ENCODE peak calls at places on chromosomes 16 and 17, in four cellular contexts. C is H1, A is ovary, J is tibial nerve. Z is an unnamed sample.

GRCh38 chr16:3671424-3671823 is 16.9 kb downstream of the DNASE1 start:
- DNase-seq in C (no peak), A (no peak), J (no peak), Z (no peak)

GRCh38 chr16:66705790-66706505 is 9.4 kb upstream of the CMTM4 start:
- DNase-seq in C (no peak), A (no peak), J (peak; percentile 31), Z (no peak)

GRCh38 chr16:72099377-72099818 is 5.8 kb downstream of the DHX38 start:
- DNase-seq in C (peak; percentile 77), A (no peak), J (no peak), Z (no peak)

GRCh38 chr16:57643902-57644301 is 15.5 kb downstream of the ADGRG1 start:
- DNase-seq in C (no peak), A (no peak), J (no peak), Z (no peak)

GRCh38 chr17:50087912-50088405 is 7.2 kb upstream of the PDK2 start:
- DNase-seq in C (no peak), A (no peak), J (no peak), Z (no peak)

GRCh38 chr16:460787-461186 is 35.3 kb downstream of the RAB11FIP3 start:
- DNase-seq in C (no peak), A (no peak), J (no peak), Z (no peak)

GRCh38 chr16:46972429-46972970 is 974 bp downstream of the DNAJA2 start:
- DNase-seq in C (no peak), A (no peak), J (no peak), Z (no peak)

GRCh38 chr17:77480509-77481215 is 339.9 kb downstream of the SEC14L1 start:
- DNase-seq in C (no peak), A (no peak), J (no peak), Z (no peak)

GRCh38 chr17:52128721-52129120 is 29.8 kb downstream of the CA10 start:
- DNase-seq in C (no peak), A (no peak), J (no peak), Z (no peak)

GRCh38 chr17:81871387-81872120 is 417 bp upstream of the ARHGDIA start:
- DNase-seq in C (peak; percentile 93), A (peak; percentile 96), J (peak; percentile 92), Z (peak; percentile 98)
- TF ChIP-seq POLR2A in C (no peak), A (peak; percentile 98), J (peak; percentile 97), Z (peak; percentile 98)

DNA sequence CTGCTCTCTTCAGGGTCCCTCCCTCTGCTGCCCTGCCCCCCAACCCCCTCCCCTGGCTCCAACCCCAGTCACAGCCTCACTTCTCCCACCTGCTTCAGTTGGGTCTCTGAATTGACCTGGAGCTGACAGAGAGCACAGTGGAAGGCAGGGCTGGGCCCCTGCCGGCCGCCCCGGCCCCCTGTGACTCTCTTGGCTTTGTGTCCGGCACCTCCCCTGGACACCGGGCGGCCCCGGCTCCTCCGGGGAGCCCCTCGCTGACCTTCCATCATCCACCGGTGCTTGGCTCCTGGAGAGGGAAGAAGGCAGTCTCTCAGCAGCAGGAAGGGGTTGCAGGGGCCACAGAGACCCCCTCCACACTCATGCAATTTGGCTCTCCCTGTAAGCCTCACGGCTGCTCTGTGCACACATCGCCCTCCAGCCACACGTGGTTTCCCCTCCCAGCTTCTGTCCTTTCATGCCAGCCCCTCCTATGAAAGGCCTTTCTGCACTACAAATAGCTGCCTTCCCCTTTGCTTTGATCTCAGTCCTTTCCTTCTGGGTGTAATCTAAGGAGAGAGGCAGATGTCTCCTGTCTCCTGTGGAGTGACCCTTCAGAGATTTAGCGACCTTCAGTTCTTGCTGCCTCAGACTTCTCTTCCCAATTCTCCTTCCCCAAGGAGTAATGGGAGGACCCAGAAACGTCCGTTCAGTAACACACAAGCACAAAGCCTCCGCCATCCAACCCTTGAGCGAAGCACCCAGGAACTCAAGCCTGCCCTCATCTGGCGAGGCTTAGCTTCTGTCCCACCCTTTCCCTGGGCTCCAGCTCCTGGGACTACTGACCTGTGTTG is 8.3 kb downstream of the NKIRAS2 start:
- DNase-seq in C (peak; percentile 77), A (no peak), J (no peak), Z (no peak)
- TF ChIP-seq CTCF in C (peak; percentile 65), A (no peak), J (no peak), Z (no peak)

DNA sequence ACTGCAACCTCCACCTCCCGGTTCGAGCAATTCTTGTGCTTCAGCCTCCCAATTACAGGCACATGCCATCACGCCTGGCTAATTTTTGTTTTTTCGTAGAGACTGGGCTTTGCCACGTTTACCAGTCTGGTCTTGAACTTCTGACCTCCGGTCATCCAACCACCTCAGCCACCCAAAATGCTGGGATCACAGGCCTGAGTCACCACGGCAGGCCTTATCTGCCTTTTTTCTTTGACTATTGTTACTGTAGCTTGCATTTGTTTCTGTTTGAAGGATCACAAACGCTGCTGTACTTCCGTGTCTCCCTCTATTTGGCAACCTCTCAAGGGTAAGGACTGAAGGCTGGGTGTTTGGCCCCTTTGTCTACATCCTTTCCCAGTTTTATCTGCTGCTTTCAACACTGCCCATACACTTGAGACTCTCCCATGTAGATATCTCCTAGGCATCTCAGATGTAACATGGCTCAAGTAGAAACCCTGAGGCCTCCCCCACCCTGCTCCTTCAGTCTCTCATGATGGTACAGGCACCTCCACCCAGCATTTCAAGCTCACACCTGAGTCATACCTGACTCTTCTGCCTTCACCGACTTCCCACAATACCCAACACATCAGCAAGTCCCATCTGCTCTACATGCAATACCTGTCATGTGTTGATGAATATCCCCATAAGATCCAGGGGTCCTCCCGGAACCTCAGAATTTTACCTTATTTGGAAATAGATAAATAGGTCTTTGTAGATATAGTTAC is 219.0 kb downstream of the CPPED1 start:
- DNase-seq in C (no peak), A (no peak), J (no peak), Z (no peak)
- TF ChIP-seq EP300 in C (no peak), A (no peak), J (no peak), Z (no peak)

DNA sequence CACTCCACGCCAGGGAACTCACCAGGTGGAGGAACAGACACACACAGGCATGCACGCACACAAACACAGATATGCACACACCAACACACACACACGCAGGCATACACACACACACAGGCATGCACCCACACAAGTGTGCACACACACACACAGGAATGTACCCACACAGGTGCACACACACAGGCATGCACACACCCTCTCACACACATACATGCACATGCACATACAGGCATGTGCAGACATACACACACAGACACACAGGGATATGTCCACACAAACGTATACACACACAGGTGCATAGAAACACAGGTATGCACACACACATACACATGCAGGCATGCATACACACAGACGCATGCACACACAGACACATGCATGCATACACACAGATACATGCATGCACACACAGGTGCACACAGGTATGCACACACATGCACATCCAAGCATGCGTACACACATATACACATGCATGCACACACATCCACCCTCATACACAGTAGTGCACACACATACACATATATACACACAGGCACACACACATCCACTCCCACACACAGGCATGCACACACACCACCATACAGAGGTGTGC is 39.2 kb downstream of the COTL1 start:
- DNase-seq in C (no peak), A (no peak), J (no peak), Z (no peak)
- TF ChIP-seq POLR2A in C (no peak), A (no peak), J (no peak), Z (no peak)

GRCh38 chr16:14307059-14307531 is 236.0 kb downstream of the MRTFB start:
- DNase-seq in C (no peak), A (no peak), J (no peak), Z (no peak)

GRCh38 chr16:14309001-14309886 is 238.1 kb downstream of the MRTFB start:
- DNase-seq in C (no peak), A (no peak), J (no peak), Z (no peak)

GRCh38 chr16:14307623-14308356 is 236.7 kb downstream of the MRTFB start:
- DNase-seq in C (no peak), A (no peak), J (no peak), Z (no peak)

GRCh38 chr16:14309906-14310305 is 238.8 kb downstream of the MRTFB start:
- DNase-seq in C (no peak), A (no peak), J (no peak), Z (no peak)

DNA sequence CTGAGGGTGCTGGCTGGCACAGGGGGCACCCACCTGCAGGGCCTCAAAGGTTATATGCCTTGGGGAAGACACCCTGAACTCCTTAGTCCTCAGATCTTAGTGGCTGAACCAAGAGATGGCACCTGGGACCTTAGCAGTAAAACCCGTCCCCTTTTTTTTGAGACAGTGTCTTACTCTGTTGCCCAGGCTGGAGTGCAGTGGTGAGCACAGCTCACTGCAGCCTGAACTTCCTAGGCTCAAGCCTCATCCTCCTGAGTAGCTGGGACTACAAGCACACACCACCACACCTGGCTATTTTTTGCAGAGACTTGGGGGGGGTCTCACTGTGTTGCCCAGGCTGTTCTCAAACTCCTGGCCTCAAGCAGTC is 237.2 kb downstream of the MRTFB start:
- DNase-seq in C (no peak), A (no peak), J (no peak), Z (no peak)
- TF ChIP-seq CTCF in C (no peak), A (no peak), J (no peak), Z (no peak)

GRCh38 chr16:23965137-23965733 is 129.5 kb downstream of the PRKCB start:
- DNase-seq in C (no peak), A (no peak), J (no peak), Z (no peak)

GRCh38 chr16:23967775-23968571 is 132.2 kb downstream of the PRKCB start:
- DNase-seq in C (no peak), A (no peak), J (no peak), Z (no peak)

GRCh38 chr16:23966577-23966976 is 130.8 kb downstream of the PRKCB start:
- DNase-seq in C (no peak), A (no peak), J (no peak), Z (no peak)

GRCh38 chr16:23967018-23967417 is 131.2 kb downstream of the PRKCB start:
- DNase-seq in C (no peak), A (peak; percentile 27), J (no peak), Z (no peak)

DNA sequence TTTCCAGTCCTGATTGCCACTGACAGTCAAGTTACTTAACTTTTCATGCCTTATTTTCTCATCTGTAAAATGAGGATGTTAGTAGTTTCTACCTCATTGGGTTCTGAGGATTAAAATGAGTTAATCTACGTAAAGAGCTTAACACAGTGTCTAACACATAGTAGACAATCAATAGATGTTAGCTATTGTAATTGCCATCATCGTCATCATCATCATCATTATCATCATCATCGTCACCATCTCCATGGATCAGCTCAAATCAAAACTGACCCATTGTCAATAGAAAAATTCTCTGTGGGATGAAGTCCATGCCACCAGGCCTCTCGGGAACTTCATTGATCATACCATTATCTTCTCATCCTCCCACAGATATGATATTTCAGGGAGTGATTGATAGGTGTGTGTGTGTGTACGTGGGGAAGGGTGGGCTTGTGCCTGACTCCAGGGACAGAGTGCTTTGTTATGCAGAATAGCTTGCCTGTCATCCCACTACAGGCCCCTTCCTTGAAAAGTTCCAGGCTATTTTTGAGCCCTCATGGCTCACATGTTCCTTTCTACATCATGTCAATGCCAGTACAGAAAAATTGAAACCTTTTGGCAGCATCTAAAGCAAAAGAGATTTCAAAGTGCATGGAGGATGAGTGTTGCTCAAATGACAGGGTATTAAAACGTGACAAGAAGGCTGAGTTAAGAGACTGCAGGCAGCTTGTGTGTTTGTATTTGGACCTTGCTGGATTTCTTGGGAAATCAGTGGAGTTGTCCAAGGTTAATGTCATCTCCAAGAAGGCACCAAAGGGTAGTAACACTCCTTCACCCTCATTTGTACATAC is 133.9 kb downstream of the PRKCB start:
- DNase-seq in C (no peak), A (no peak), J (no peak), Z (no peak)
- TF ChIP-seq EP300 in C (no peak), A (no peak), J (no peak), Z (no peak)

GRCh38 chr16:85554791-85555548 is 58.2 kb upstream of the GSE1 start:
- DNase-seq in C (no peak), A (peak; percentile 87), J (no peak), Z (no peak)
- TF ChIP-seq POLR2A in C (no peak), A (peak; percentile 34), J (no peak), Z (no peak)

GRCh38 chr17:67276075-67276474 is 31.1 kb upstream of the HELZ start:
- DNase-seq in C (peak; percentile 60), A (no peak), J (no peak), Z (no peak)
- TF ChIP-seq CTCF in C (peak; percentile 59), A (no peak), J (no peak), Z (no peak)

Z was measured in esophagus muscularis mucosa.